ENCODE peak calls at places on chromosome 6, in nine cellular contexts. B, R, P, E, Q, M, L, V and H are unnamed samples.

GRCh38 chr6:119636060-119636459 is 286.5 kb upstream of the MAN1A1 start:
- DNase-seq in M (no peak), Q (no peak), E (no peak), B (no peak), R (no peak), V (no peak), L (no peak), P (no peak), H (no peak)

GRCh38 chr6:15441982-15442381 is 196.1 kb downstream of the JARID2 start:
- DNase-seq in B (no peak), M (no peak), Q (no peak), R (no peak), L (no peak), V (no peak), E (no peak), P (no peak), H (no peak)

GRCh38 chr6:6559994-6560393 is 28.5 kb upstream of the LY86 start:
- DNase-seq in R (no peak), V (no peak), Q (no peak), L (no peak), M (no peak), E (no peak), P (no peak), B (no peak), H (no peak)

GRCh38 chr6:137112067-137112355 is 61.4 kb downstream of the IL22RA2 start:
- DNase-seq in E (no peak), Q (no peak), L (no peak), B (no peak), R (no peak), V (peak; percentile 14), P (no peak), M (no peak), H (peak; percentile 76)

GRCh38 chr6:161443868-161444267 is 170.0 kb upstream of the AGPAT4 start:
- DNase-seq in L (no peak), V (no peak), E (no peak), B (no peak), P (no peak), M (no peak), Q (peak; percentile 68), R (no peak), H (peak; percentile 90)

GRCh38 chr6:31907158-31907813 is 5.4 kb upstream of the ZBTB12 start:
- DNase-seq in P (no peak), Q (no peak), R (no peak), E (no peak), L (no peak), B (no peak), V (peak; percentile 81), M (no peak), H (no peak)

GRCh38 chr6:131205891-131206290 is 70.6 kb downstream of the AKAP7 start:
- DNase-seq in E (no peak), P (no peak), M (no peak), L (no peak), R (no peak), Q (no peak), V (no peak), B (no peak), H (no peak)

GRCh38 chr6:119323926-119324325 is 25.6 kb downstream of the MAN1A1 start:
- DNase-seq in B (no peak), M (no peak), V (no peak), L (no peak), R (no peak), P (no peak), E (no peak), Q (no peak), H (no peak)

GRCh38 chr6:157229219-157229607 is 94.1 kb downstream of the TMEM242 start:
- DNase-seq in R (no peak), P (peak; percentile 36), Q (no peak), B (no peak), L (no peak), V (no peak), E (no peak), M (no peak), H (no peak)

GRCh38 chr6:6901205-6901719 is 206.5 kb upstream of the RREB1 start:
- DNase-seq in V (no peak), P (peak; percentile 34), R (no peak), Q (no peak), M (no peak), B (no peak), E (no peak), L (no peak), H (no peak)

GRCh38 chr6:12103158-12103557 is 91.0 kb downstream of the HIVEP1 start:
- DNase-seq in E (no peak), L (no peak), M (no peak), V (no peak), R (no peak), P (no peak), B (no peak), Q (no peak), H (no peak)

GRCh38 chr6:170255426-170256125 is 35.3 kb downstream of the DLL1 start:
- DNase-seq in B (no peak), Q (no peak), V (no peak), R (no peak), L (no peak), E (no peak), M (no peak), P (no peak), H (no peak)

GRCh38 chr6:85675030-85675819 is 32.5 kb upstream of the SYNCRIP start:
- DNase-seq in M (no peak), B (no peak), V (peak; percentile 57), Q (no peak), L (peak; percentile 46), P (peak; percentile 58), E (no peak), R (no peak), H (peak; percentile 79)

DNA sequence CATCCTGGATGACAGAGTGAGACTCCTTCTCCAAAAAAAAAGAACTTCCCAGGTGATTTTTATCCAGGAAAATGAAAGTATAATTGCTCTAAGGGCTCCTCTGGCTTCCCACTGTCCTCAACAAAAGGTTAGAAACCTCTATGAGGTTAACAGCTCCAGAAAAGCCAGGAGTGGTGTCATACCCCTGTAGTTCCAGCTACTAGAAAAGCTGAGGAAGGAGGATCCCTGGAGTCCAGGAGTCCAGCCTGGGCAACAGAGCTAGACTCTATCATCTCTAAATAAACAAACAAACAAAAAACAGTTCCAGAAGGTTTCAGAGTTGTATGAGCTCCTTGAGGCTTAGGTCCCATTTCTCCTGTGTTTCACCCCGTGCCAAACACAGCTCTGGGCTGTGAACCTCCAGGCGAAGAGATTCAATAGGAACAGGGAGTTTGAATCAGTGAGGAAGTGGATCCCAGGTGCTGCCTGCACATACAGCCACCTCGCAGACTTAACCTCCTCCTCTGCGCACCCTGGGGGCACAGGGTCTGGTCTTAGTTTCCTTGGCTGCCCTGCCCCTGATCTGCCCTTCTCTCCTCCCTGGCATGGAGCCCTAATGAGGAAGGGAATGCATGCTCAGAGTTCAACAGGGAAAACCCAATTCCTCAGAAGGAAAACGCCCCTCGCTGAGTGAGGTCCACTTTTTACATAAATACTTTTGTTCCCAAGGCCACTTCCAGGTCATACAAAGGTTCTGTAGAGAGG is 31.0 kb downstream of the ZC3H12D start:
- DNase-seq in E (no peak), M (no peak), V (no peak), P (peak; percentile 37), L (peak; percentile 43), R (no peak), Q (no peak), B (no peak), H (no peak)
- H3K27me3 ChIP-seq in E (peaks cover 28% of the 10 kb centered on the region), M (no peaks in the 10 kb centered on the region), V (peaks cover 13% of the 10 kb centered on the region), P (no peaks in the 10 kb centered on the region), L (no peaks in the 10 kb centered on the region), R (no peaks in the 10 kb centered on the region), Q (peaks cover 31% of the 10 kb centered on the region), B (no peaks in the 10 kb centered on the region), H (no peaks in the 10 kb centered on the region)

DNA sequence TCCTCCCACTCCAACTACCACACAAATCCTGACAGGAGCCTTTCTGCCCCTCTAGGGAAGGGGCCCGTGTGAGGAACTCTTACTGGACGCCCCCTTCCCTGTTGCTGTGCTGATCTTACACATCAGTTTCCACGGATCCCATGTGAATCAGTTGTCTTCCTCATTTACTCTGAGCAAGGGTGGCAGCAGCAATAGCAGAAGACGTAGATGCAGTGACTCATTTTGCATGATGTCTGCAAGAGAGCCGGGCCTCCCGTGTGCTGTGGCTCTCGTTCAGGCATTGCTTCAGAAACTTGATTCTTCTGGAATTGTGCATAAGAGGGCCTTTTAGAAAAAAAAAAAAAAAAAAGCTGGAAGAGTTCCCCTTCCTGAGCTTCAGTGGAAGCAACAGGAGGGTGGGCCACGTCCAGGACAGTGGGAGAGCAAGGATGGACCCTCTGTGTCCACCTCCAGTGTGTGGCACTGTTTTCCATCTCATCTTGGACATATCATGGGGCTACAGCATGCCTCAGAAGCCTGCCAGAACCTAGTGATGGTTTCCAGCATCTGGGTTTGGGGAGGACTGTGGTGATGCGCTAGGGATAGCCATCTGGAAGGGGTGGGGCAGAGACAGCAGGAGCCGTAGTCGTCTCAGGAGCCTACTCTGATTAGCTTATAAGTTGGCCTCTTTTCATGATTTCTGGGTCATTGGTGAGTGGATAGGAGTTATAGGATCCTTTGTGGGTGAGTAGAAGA is 62.1 kb downstream of the FOXO3 start:
- DNase-seq in M (peak; percentile 73), R (no peak), E (peak; percentile 33), P (peak; percentile 62), B (peak; percentile 77), V (peak; percentile 63), L (no peak), Q (no peak), H (peak; percentile 60)
- H3K4me3 ChIP-seq in M (no peak overlapping the region), R (no peak overlapping the region), E (no peak overlapping the region), P (no peak overlapping the region), B (no peak overlapping the region), V (no peak overlapping the region), L (no peak overlapping the region), Q (no peak overlapping the region), H (no peak overlapping the region)

GRCh38 chr6:144012534-144012933 is 4.5 kb upstream of the PLAGL1 start:
- DNase-seq in E (no peak), R (no peak), M (no peak), Q (no peak), P (no peak), V (no peak), B (no peak), L (no peak), H (no peak)

GRCh38 chr6:144006731-144007454 is 1.2 kb downstream of the PLAGL1 start:
- DNase-seq in L (no peak), M (no peak), V (no peak), E (no peak), P (no peak), Q (no peak), B (no peak), R (peak; percentile 39), H (peak; percentile 9)

GRCh38 chr6:144007779-144008500 is at the start of gene PLAGL1:
- DNase-seq in Q (no peak), R (peak; percentile 76), V (no peak), M (peak; percentile 82), E (peak; percentile 72), B (peak; percentile 78), P (peak; percentile 65), L (peak; percentile 24), H (peak; percentile 71)

GRCh38 chr6:144007455-144007778 is 642 bp downstream of the PLAGL1 start:
- DNase-seq in L (no peak), R (no peak), P (no peak), B (no peak), Q (no peak), E (no peak), M (no peak), V (no peak), H (no peak)

GRCh38 chr6:144008501-144009245 is 614 bp upstream of the PLAGL1 start:
- DNase-seq in V (no peak), R (no peak), M (no peak), B (no peak), P (no peak), L (no peak), E (no peak), Q (no peak), H (no peak)
- H3K27me3 ChIP-seq in V (no peaks in the 10 kb centered on the region), R (no peaks in the 10 kb centered on the region), M (no peaks in the 10 kb centered on the region), B (no peaks in the 10 kb centered on the region), P (no peaks in the 10 kb centered on the region), L (no peaks in the 10 kb centered on the region), E (no peaks in the 10 kb centered on the region), Q (peaks cover 50% of the 10 kb centered on the region), H (no peaks in the 10 kb centered on the region)

GRCh38 chr6:73580247-73581149 is 59.7 kb upstream of the EEF1A1 start:
- DNase-seq in M (peak; percentile 95), R (peak; percentile 85), B (peak; percentile 83), V (peak; percentile 97), P (peak; percentile 85), Q (peak; percentile 90), L (peak; percentile 63), E (peak; percentile 78), H (peak; percentile 95)
- H3K4me3 ChIP-seq in M (no peak overlapping the region), R (peak overlapping the region; percentile 13), B (peak overlapping the region; percentile 49), V (peak overlapping the region; percentile 20), P (peak overlapping the region; percentile 12), Q (peak overlapping the region; percentile 13), L (no peak overlapping the region), E (peak overlapping the region; percentile 47), H (peak overlapping the region; percentile 41)